ENCODE peak calls at places on chromosomes 13 and 19, in four cellular contexts. One of them, this sample, is unnamed.

GRCh38 chr13:53264751-53265150 is 236.1 kb downstream of the OLFM4 start:
- DNase-seq in tibial artery: no peak
- DNase-seq in AG04450: no peak
- DNase-seq in breast epithelium: no peak
- DNase-seq in this sample: no peak

GRCh38 chr13:79409828-79410227 is 3.8 kb upstream of the RBM26 start:
- DNase-seq in breast epithelium: no peak
- DNase-seq in tibial artery: no peak
- DNase-seq in AG04450: no peak
- DNase-seq in this sample: no peak

GRCh38 chr13:53189162-53189561 is 160.5 kb downstream of the OLFM4 start:
- DNase-seq in breast epithelium: no peak
- DNase-seq in AG04450: no peak
- DNase-seq in tibial artery: no peak
- DNase-seq in this sample: peak; percentile 1

GRCh38 chr19:16244091-16244490 is 46.4 kb downstream of the AP1M1 start:
- DNase-seq in AG04450: peak; percentile 57
- DNase-seq in breast epithelium: no peak
- DNase-seq in tibial artery: no peak
- DNase-seq in this sample: peak; percentile 70

GRCh38 chr13:44404261-44405139 is 30.9 kb downstream of the SERP2 start:
- DNase-seq in tibial artery: no peak
- DNase-seq in AG04450: no peak
- DNase-seq in breast epithelium: peak; percentile 60
- DNase-seq in this sample: no peak

GRCh38 chr13:43273362-43273761 is 250.0 kb downstream of the DNAJC15 start:
- DNase-seq in breast epithelium: no peak
- DNase-seq in AG04450: no peak
- DNase-seq in tibial artery: no peak
- DNase-seq in this sample: no peak

GRCh38 chr13:62324842-62325241 is 909.2 kb upstream of the PCDH20 start:
- DNase-seq in breast epithelium: no peak
- DNase-seq in AG04450: no peak
- DNase-seq in tibial artery: no peak
- DNase-seq in this sample: no peak

GRCh38 chr13:71213252-71213821 is 653.7 kb downstream of the DACH1 start:
- DNase-seq in tibial artery: no peak
- DNase-seq in AG04450: no peak
- DNase-seq in breast epithelium: no peak
- DNase-seq in this sample: no peak

GRCh38 chr13:110644892-110645521 is 29.7 kb downstream of the NAXD start:
- DNase-seq in AG04450: peak; percentile 37
- DNase-seq in tibial artery: peak; percentile 47
- DNase-seq in breast epithelium: peak; percentile 73
- DNase-seq in this sample: no peak

GRCh38 chr13:78382946-78383542 is 220.3 kb downstream of the POU4F1 start:
- DNase-seq in tibial artery: no peak
- DNase-seq in AG04450: no peak
- DNase-seq in breast epithelium: no peak
- DNase-seq in this sample: no peak

GRCh38 chr13:94292323-94292640 is 187.2 kb downstream of the DCT start:
- DNase-seq in tibial artery: no peak
- DNase-seq in breast epithelium: no peak
- DNase-seq in AG04450: no peak
- DNase-seq in this sample: no peak

DNA sequence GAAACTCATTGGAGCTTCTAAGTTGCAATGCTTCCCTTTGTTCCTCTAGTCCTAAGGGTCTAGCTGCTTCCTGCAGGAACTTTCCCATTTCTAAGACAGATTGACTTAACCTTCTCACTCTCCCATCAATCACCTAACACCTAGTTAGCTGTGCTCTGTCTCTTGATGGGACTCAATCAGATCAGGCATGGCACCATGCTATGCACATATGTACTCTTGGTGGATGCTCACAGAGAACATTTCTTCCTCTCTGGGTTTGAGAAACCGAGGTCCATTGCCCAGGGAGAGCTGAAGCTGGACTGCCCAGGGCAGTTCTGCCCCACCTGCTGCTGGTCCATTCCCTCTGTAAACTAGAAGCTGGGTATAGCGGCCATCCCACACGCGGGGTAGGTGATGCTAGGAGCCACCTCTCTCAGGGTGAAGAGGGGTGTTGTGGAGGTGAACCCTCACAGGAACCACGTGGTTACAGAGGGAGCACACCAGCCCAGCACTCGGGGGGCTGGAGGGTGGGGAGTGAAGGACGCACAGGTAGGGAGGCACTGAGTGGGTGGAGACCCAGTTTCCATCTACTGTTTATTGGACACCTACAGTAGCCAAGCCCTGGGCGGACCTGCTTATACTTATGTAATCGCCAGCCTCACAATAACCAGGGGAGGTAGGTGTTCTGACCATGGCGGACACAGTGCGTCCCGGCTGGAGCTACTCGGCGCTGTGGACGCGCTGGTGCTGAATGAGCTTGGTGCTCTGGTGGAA is 3.1 kb upstream of the UBE2M start:
- DNase-seq in breast epithelium: no peak
- DNase-seq in AG04450: no peak
- DNase-seq in tibial artery: no peak
- DNase-seq in this sample: no peak
- H3K4me3 ChIP-seq in breast epithelium: peak overlapping the region; percentile 57
- H3K4me3 ChIP-seq in AG04450: no peak overlapping the region
- H3K4me3 ChIP-seq in tibial artery: peak overlapping the region; percentile 48
- H3K4me3 ChIP-seq in this sample: no peak overlapping the region

GRCh38 chr13:91744284-91744683 is 345.9 kb downstream of the GPC5 start:
- DNase-seq in tibial artery: no peak
- DNase-seq in breast epithelium: no peak
- DNase-seq in AG04450: no peak
- DNase-seq in this sample: no peak
- H3K4me3 ChIP-seq in tibial artery: no peak overlapping the region
- H3K4me3 ChIP-seq in breast epithelium: no peak overlapping the region
- H3K4me3 ChIP-seq in AG04450: no peak overlapping the region
- H3K4me3 ChIP-seq in this sample: no peak overlapping the region

DNA sequence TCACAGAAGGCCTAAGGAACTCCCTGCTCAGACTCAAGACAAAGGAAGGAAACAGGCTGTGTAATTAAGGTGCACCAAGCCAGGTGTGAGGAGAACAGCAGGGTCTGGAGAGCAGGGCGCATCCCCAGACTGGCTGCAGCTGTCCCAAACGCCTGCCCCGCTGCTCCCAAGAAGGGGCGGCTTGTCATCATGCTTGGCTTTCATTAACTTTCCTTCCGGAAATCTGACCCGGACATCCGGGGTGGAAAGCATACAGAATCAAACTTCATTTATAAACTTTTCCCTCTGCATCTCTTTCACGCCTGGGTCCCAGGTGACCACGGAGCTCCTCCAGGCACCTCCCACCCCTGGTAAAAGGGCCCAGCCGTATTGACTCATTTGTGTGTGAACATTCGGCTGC is 31.7 kb downstream of the TSHZ3 start:
- DNase-seq in breast epithelium: no peak
- DNase-seq in tibial artery: no peak
- DNase-seq in AG04450: no peak
- DNase-seq in this sample: no peak
- H3K4me3 ChIP-seq in breast epithelium: no peak overlapping the region
- H3K4me3 ChIP-seq in tibial artery: no peak overlapping the region
- H3K4me3 ChIP-seq in AG04450: no peak overlapping the region
- H3K4me3 ChIP-seq in this sample: no peak overlapping the region

GRCh38 chr19:4714016-4714415 is 9.6 kb downstream of the DPP9 start:
- DNase-seq in breast epithelium: no peak
- DNase-seq in tibial artery: no peak
- DNase-seq in AG04450: no peak
- DNase-seq in this sample: no peak

GRCh38 chr19:4715529-4716221 is 8.0 kb downstream of the DPP9 start:
- DNase-seq in AG04450: no peak
- DNase-seq in breast epithelium: peak; percentile 67
- DNase-seq in tibial artery: peak; percentile 41
- DNase-seq in this sample: no peak

GRCh38 chr19:4712771-4713170 is 10.9 kb downstream of the DPP9 start:
- DNase-seq in AG04450: no peak
- DNase-seq in tibial artery: no peak
- DNase-seq in breast epithelium: no peak
- DNase-seq in this sample: no peak

GRCh38 chr19:4711211-4711610 is 12.4 kb downstream of the DPP9 start:
- DNase-seq in tibial artery: no peak
- DNase-seq in AG04450: no peak
- DNase-seq in breast epithelium: no peak
- DNase-seq in this sample: no peak

DNA sequence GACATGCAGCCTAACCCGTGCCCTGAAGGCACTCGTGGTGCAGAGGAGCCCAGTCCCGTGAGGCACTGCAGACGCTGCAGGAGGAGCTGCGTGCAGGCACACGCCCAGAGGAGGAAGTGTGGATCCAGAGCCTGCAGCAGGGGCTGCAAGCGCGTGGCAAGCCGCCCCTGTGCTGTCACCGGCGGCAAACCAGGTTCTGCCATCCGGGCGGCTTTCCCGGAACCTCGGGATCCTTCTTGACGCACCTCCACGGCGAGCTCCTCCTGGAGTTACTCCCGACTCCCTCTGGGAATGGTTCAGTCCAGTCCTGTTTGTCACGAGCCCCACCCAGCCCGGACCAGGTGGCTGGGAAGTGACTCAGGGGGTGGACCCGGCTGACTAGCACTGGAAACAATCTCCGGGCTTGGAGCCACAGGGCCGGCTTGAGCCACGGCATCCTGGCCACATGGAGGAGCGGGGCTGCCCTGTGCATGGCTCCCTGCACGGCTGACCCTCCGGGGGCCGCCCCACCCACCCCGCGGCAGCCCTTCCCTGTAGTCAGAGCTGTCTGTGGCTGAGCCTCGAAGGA is 10.2 kb downstream of the DPP9 start:
- DNase-seq in breast epithelium: peak; percentile 93
- DNase-seq in AG04450: peak; percentile 58
- DNase-seq in tibial artery: peak; percentile 66
- DNase-seq in this sample: no peak
- H3K4me3 ChIP-seq in breast epithelium: peak overlapping the region; percentile 29
- H3K4me3 ChIP-seq in AG04450: no peak overlapping the region
- H3K4me3 ChIP-seq in tibial artery: no peak overlapping the region
- H3K4me3 ChIP-seq in this sample: no peak overlapping the region

This sample was measured in Jurkat, Clone E6-1.